ENCODE peak calls at places on chromosomes 1 and 21, in four cellular contexts. One of them, this sample, is unnamed.

GRCh38 chr21:45975017-45975595 is 6.5 kb upstream of the COL6A1 start:
- DNase-seq in GM12878: no peak
- DNase-seq in Caco-2: no peak
- DNase-seq in CD4-positive, CD25-positive, alpha-beta regulatory T cell: no peak
- DNase-seq in this sample: no peak

GRCh38 chr1:91755176-91755575 is 130.8 kb downstream of the TGFBR3 start:
- DNase-seq in GM12878: no peak
- DNase-seq in Caco-2: no peak
- DNase-seq in CD4-positive, CD25-positive, alpha-beta regulatory T cell: no peak
- DNase-seq in this sample: no peak

GRCh38 chr1:88646852-88647645 is 37.0 kb upstream of the PKN2 start:
- DNase-seq in GM12878: no peak
- DNase-seq in Caco-2: peak; percentile 14
- DNase-seq in CD4-positive, CD25-positive, alpha-beta regulatory T cell: no peak
- DNase-seq in this sample: no peak

GRCh38 chr21:41966872-41967621 is 13.2 kb upstream of the C2CD2 start:
- DNase-seq in GM12878: no peak
- DNase-seq in Caco-2: no peak
- DNase-seq in CD4-positive, CD25-positive, alpha-beta regulatory T cell: no peak
- DNase-seq in this sample: no peak

GRCh38 chr21:34881894-34882371 is 167.2 kb downstream of the RUNX1 start:
- DNase-seq in GM12878: no peak
- DNase-seq in Caco-2: no peak
- DNase-seq in CD4-positive, CD25-positive, alpha-beta regulatory T cell: no peak
- DNase-seq in this sample: no peak

GRCh38 chr1:55284856-55285255 is 69.7 kb upstream of the USP24 start:
- DNase-seq in GM12878: peak; percentile 5
- DNase-seq in Caco-2: peak; percentile 53
- DNase-seq in CD4-positive, CD25-positive, alpha-beta regulatory T cell: no peak
- DNase-seq in this sample: no peak

GRCh38 chr1:169964206-169964605 is 70.5 kb upstream of the SCYL3 start:
- DNase-seq in GM12878: no peak
- DNase-seq in Caco-2: no peak
- DNase-seq in CD4-positive, CD25-positive, alpha-beta regulatory T cell: no peak
- DNase-seq in this sample: no peak

GRCh38 chr1:82449671-82450070 is 648.9 kb downstream of the ADGRL2 start:
- DNase-seq in GM12878: no peak
- DNase-seq in Caco-2: no peak
- DNase-seq in CD4-positive, CD25-positive, alpha-beta regulatory T cell: no peak
- DNase-seq in this sample: no peak

GRCh38 chr21:21963911-21964310 is 965.7 kb downstream of the NCAM2 start:
- DNase-seq in GM12878: no peak
- DNase-seq in Caco-2: no peak
- DNase-seq in CD4-positive, CD25-positive, alpha-beta regulatory T cell: no peak
- DNase-seq in this sample: no peak

GRCh38 chr1:163035791-163036249 is 33.3 kb upstream of the RGS4 start:
- DNase-seq in GM12878: no peak
- DNase-seq in Caco-2: no peak
- DNase-seq in CD4-positive, CD25-positive, alpha-beta regulatory T cell: no peak
- DNase-seq in this sample: no peak

GRCh38 chr1:30384286-30385245 is 338.8 kb downstream of the MATN1 start:
- DNase-seq in GM12878: no peak
- DNase-seq in Caco-2: no peak
- DNase-seq in CD4-positive, CD25-positive, alpha-beta regulatory T cell: no peak
- DNase-seq in this sample: no peak

GRCh38 chr1:35031103-35031452 is 667 bp downstream of the ZMYM6 start:
- DNase-seq in GM12878: no peak
- DNase-seq in Caco-2: peak; percentile 4
- DNase-seq in CD4-positive, CD25-positive, alpha-beta regulatory T cell: no peak
- DNase-seq in this sample: peak; percentile 43

GRCh38 chr1:156639601-156640101 is 2.3 kb upstream of the BCAN start:
- DNase-seq in GM12878: no peak
- DNase-seq in Caco-2: no peak
- DNase-seq in CD4-positive, CD25-positive, alpha-beta regulatory T cell: no peak
- DNase-seq in this sample: no peak
- H3K27me3 ChIP-seq in GM12878: peaks cover 2% of the 10 kb centered on the region
- H3K27me3 ChIP-seq in Caco-2: no peaks in the 10 kb centered on the region
- H3K27me3 ChIP-seq in CD4-positive, CD25-positive, alpha-beta regulatory T cell: peaks cover 37% of the 10 kb centered on the region
- H3K27me3 ChIP-seq in this sample: peaks cover 14% of the 10 kb centered on the region

GRCh38 chr1:245690946-245691456 is 536.2 kb downstream of the KIF26B start:
- DNase-seq in GM12878: no peak
- DNase-seq in Caco-2: no peak
- DNase-seq in CD4-positive, CD25-positive, alpha-beta regulatory T cell: no peak
- DNase-seq in this sample: no peak

GRCh38 chr1:245688536-245689453 is 534.0 kb downstream of the KIF26B start:
- DNase-seq in GM12878: no peak
- DNase-seq in Caco-2: no peak
- DNase-seq in CD4-positive, CD25-positive, alpha-beta regulatory T cell: no peak
- DNase-seq in this sample: no peak

GRCh38 chr1:245692318-245692717 is 537.5 kb downstream of the KIF26B start:
- DNase-seq in GM12878: no peak
- DNase-seq in Caco-2: no peak
- DNase-seq in CD4-positive, CD25-positive, alpha-beta regulatory T cell: no peak
- DNase-seq in this sample: no peak

GRCh38 chr1:245691897-245692296 is 537.1 kb downstream of the KIF26B start:
- DNase-seq in GM12878: no peak
- DNase-seq in Caco-2: no peak
- DNase-seq in CD4-positive, CD25-positive, alpha-beta regulatory T cell: no peak
- DNase-seq in this sample: no peak

GRCh38 chr1:245690153-245690552 is 535.4 kb downstream of the KIF26B start:
- DNase-seq in GM12878: no peak
- DNase-seq in Caco-2: no peak
- DNase-seq in CD4-positive, CD25-positive, alpha-beta regulatory T cell: no peak
- DNase-seq in this sample: no peak
- H3K9me3 ChIP-seq in GM12878: no peaks in the 10 kb centered on the region
- H3K9me3 ChIP-seq in Caco-2: no peaks in the 10 kb centered on the region
- H3K9me3 ChIP-seq in CD4-positive, CD25-positive, alpha-beta regulatory T cell: no peaks in the 10 kb centered on the region
- H3K9me3 ChIP-seq in this sample: no peaks in the 10 kb centered on the region

DNA sequence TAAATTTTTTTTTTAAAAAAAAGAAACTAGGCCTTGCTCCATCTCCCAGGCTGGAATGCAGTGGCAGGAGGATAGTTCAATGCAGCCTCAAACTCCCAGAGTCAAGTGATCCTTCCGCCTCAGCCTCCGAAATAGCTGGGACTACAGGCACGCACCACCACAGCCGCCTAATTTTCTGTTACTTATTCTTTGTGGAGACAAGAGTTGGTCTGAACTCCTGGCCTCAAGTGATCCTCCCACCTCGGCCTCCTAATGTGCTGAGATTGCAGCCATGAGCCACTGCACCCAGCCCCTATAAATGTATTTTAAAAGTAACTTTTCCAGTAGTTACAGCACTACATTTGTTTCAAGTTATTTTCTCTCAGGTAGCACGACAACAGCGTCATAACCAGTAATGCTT is 2.3 kb downstream of the BRWD1 start:
- DNase-seq in GM12878: no peak
- DNase-seq in Caco-2: no peak
- DNase-seq in CD4-positive, CD25-positive, alpha-beta regulatory T cell: no peak
- DNase-seq in this sample: no peak
- H3K4me3 ChIP-seq in GM12878: no peak overlapping the region
- H3K4me3 ChIP-seq in Caco-2: no peak overlapping the region
- H3K4me3 ChIP-seq in CD4-positive, CD25-positive, alpha-beta regulatory T cell: peak overlapping the region; percentile 81
- H3K4me3 ChIP-seq in this sample: no peak overlapping the region

GRCh38 chr1:218376722-218377121 is 31.6 kb downstream of the TGFB2 start:
- DNase-seq in GM12878: no peak
- DNase-seq in Caco-2: no peak
- DNase-seq in CD4-positive, CD25-positive, alpha-beta regulatory T cell: no peak
- DNase-seq in this sample: no peak
- H3K27me3 ChIP-seq in GM12878: no peaks in the 10 kb centered on the region
- H3K27me3 ChIP-seq in Caco-2: no peaks in the 10 kb centered on the region
- H3K27me3 ChIP-seq in CD4-positive, CD25-positive, alpha-beta regulatory T cell: no peaks in the 10 kb centered on the region
- H3K27me3 ChIP-seq in this sample: no peaks in the 10 kb centered on the region

GRCh38 chr21:7933923-7934322 is 2587.5 kb upstream of the TPTE start:
- DNase-seq in GM12878: no peak
- DNase-seq in Caco-2: no peak
- DNase-seq in CD4-positive, CD25-positive, alpha-beta regulatory T cell: no peak
- DNase-seq in this sample: no peak
- H3K9me3 ChIP-seq in GM12878: peaks cover 1% of the 10 kb centered on the region
- H3K9me3 ChIP-seq in Caco-2: peaks cover 14% of the 10 kb centered on the region
- H3K9me3 ChIP-seq in CD4-positive, CD25-positive, alpha-beta regulatory T cell: peaks cover 88% of the 10 kb centered on the region
- H3K9me3 ChIP-seq in this sample: peaks cover 70% of the 10 kb centered on the region

DNA sequence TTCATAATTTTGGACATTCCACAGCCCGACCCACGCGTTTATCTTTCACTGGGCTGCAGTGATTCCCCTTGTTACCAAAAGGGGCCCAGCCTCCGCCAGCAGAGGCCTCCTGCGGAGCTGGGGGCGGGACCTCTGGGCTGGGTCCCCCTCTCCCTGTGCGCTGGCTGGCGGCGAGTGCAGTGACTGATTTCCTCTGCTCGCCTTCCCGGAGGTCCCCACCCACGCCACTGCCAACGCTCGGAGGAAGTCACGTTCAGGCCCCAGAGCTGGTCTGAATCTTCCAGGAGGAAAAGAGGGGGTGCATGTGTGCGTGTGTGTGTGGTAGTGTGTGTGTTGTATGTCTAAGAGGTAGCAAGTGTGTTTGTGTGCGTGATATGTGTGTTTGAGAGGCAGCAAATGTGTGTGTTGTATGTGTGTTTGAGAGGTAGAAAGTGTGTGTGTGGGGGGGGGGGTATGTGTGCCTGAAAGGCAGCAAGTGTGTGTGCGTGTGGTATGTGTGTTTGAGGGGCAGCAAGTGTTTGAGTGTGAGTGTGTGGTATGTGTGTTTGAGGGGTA is 35.0 kb upstream of the JAK1 start:
- DNase-seq in GM12878: no peak
- DNase-seq in Caco-2: no peak
- DNase-seq in CD4-positive, CD25-positive, alpha-beta regulatory T cell: peak; percentile 54
- DNase-seq in this sample: no peak
- H3K4me3 ChIP-seq in GM12878: no peak overlapping the region
- H3K4me3 ChIP-seq in Caco-2: no peak overlapping the region
- H3K4me3 ChIP-seq in CD4-positive, CD25-positive, alpha-beta regulatory T cell: peak overlapping the region; percentile 86
- H3K4me3 ChIP-seq in this sample: no peak overlapping the region

DNA sequence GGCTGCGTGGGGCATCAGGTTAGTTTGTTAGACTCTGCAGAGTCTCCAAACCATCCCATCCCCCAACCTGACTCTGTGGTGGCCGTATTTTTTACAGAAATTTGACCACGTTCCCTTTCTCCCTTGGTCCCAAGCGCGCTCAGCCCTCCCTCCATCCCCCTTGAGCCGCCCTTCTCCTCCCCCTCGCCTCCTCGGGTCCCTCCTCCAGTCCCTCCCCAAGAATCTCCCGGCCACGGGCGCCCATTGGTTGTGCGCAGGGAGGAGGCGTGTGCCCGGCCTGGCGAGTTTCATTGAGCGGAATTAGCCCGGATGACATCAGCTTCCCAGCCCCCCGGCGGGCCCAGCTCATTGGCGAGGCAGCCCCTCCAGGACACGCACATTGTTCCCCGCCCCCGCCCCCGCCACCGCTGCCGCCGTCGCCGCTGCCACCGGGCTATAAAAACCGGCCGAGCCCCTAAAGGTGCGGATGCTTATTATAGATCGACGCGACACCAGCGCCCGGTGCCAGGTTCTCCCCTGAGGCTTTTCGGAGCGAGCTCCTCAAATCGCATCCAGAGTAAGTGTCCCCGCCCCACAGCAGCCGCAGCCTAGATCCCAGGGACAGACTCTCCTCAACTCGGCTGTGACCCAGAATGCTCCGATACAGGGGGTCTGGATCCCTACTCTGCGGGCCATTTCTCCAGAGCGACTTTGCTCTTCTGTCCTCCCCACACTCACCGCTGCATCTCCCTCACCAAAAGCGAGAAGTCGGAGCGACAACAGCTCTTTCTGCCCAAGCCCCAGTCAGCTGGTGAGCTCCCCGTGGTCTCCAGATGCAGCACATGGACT is at the start of gene OLIG2:
- DNase-seq in GM12878: no peak
- DNase-seq in Caco-2: no peak
- DNase-seq in CD4-positive, CD25-positive, alpha-beta regulatory T cell: no peak
- DNase-seq in this sample: peak; percentile 91
- H3K27me3 ChIP-seq in GM12878: peaks cover 33% of the 10 kb centered on the region
- H3K27me3 ChIP-seq in Caco-2: no peaks in the 10 kb centered on the region
- H3K27me3 ChIP-seq in CD4-positive, CD25-positive, alpha-beta regulatory T cell: peaks cover 28% of the 10 kb centered on the region
- H3K27me3 ChIP-seq in this sample: no peaks in the 10 kb centered on the region

DNA sequence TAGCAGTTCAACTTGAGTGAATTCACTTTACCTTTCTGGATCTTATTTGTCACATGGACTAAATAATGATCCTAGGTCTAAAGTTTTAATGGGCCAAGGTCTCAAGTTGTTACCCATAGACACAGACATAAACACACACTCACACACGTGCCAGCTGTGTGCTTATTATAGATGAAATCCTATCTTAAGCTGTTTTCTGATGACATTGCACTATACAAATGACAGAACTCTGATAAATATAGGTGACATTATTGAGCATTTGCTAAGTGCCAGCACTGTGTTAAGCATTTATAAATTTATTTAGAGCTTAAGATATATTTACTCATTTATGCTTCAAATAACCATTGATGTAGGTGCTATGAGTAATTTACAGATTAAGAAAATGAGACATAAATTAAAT is 474.4 kb upstream of the NR5A2 start:
- DNase-seq in GM12878: no peak
- DNase-seq in Caco-2: no peak
- DNase-seq in CD4-positive, CD25-positive, alpha-beta regulatory T cell: no peak
- DNase-seq in this sample: no peak
- H3K9me3 ChIP-seq in GM12878: no peaks in the 10 kb centered on the region
- H3K9me3 ChIP-seq in Caco-2: no peaks in the 10 kb centered on the region
- H3K9me3 ChIP-seq in CD4-positive, CD25-positive, alpha-beta regulatory T cell: no peaks in the 10 kb centered on the region
- H3K9me3 ChIP-seq in this sample: no peaks in the 10 kb centered on the region

DNA sequence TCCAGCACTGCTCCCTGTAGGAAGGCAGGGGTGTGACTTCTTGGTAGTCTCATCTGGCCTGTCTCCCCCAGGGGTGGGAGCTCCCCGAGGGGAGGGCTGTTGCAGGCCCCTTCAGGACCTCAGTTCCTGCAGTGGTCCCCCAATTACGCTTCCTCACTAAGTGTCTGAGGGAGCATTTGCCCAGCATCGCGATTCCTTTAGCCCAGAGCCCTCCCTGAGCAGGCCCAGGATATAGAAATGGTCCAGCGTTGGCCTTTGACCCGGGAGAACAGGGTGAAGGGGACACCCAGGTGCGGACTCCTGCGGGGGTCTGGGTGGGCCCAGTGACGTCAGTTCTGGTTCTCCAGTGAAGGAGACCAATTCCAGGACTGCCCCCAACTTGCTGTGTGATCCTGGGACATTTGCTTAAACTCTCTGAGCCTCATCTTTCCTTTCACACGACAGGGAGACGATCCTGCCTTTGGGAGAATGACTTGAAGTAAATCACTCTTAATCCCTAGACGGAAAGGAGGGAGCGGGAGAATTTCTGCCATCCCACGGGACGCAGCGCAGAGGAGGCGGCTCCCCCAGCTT is 32.6 kb upstream of the BTG2 start:
- DNase-seq in GM12878: no peak
- DNase-seq in Caco-2: no peak
- DNase-seq in CD4-positive, CD25-positive, alpha-beta regulatory T cell: no peak
- DNase-seq in this sample: no peak
- H3K4me3 ChIP-seq in GM12878: peak overlapping the region; percentile 63
- H3K4me3 ChIP-seq in Caco-2: no peak overlapping the region
- H3K4me3 ChIP-seq in CD4-positive, CD25-positive, alpha-beta regulatory T cell: peak overlapping the region; percentile 59
- H3K4me3 ChIP-seq in this sample: no peak overlapping the region